ENCODE peak calls at places on chromosome 20, in five cellular contexts. One of them, this sample, is unnamed.
A peak's percentile ranks its signal among the peaks of the same experiment; 100 is the strongest.

GRCh38 chr20:23278172-23278571 is 72.4 kb upstream of the NXT1 start:
- DNase-seq in tibial nerve: no peak
- DNase-seq in AG09309: no peak
- DNase-seq in IMR-90: no peak
- DNase-seq in GM13977: no peak
- DNase-seq in this sample: no peak

GRCh38 chr20:23327617-23328333 is 22.8 kb upstream of the NXT1 start:
- DNase-seq in IMR-90: no peak
- DNase-seq in AG09309: no peak
- DNase-seq in tibial nerve: no peak
- DNase-seq in GM13977: no peak
- DNase-seq in this sample: no peak

GRCh38 chr20:58542411-58543095 is 27.4 kb upstream of the APCDD1L start:
- DNase-seq in AG09309: no peak
- DNase-seq in IMR-90: peak; percentile 36
- DNase-seq in GM13977: no peak
- DNase-seq in tibial nerve: no peak
- DNase-seq in this sample: peak; percentile 28

GRCh38 chr20:15047100-15047499 is 709.7 kb upstream of the FLRT3 start:
- DNase-seq in AG09309: no peak
- DNase-seq in GM13977: no peak
- DNase-seq in tibial nerve: no peak
- DNase-seq in IMR-90: no peak
- DNase-seq in this sample: no peak

GRCh38 chr20:62938105-62938888 is at the start of gene GID8:
- DNase-seq in AG09309: no peak
- DNase-seq in IMR-90: peak; percentile 33
- DNase-seq in tibial nerve: no peak
- DNase-seq in GM13977: peak; percentile 77
- DNase-seq in this sample: no peak

GRCh38 chr20:54456423-54456822 is 19.0 kb upstream of the DOK5 start:
- DNase-seq in tibial nerve: no peak
- DNase-seq in AG09309: no peak
- DNase-seq in IMR-90: no peak
- DNase-seq in GM13977: no peak
- DNase-seq in this sample: no peak

GRCh38 chr20:47027042-47027441 is 132.4 kb downstream of the EYA2 start:
- DNase-seq in AG09309: no peak
- DNase-seq in tibial nerve: no peak
- DNase-seq in IMR-90: no peak
- DNase-seq in GM13977: no peak
- DNase-seq in this sample: no peak

GRCh38 chr20:22836877-22837276 is 198.2 kb upstream of the SSTR4 start:
- DNase-seq in GM13977: no peak
- DNase-seq in tibial nerve: no peak
- DNase-seq in IMR-90: no peak
- DNase-seq in AG09309: no peak
- DNase-seq in this sample: no peak

GRCh38 chr20:52948491-52948890 is 23.7 kb upstream of the TSHZ2 start:
- DNase-seq in GM13977: no peak
- DNase-seq in tibial nerve: no peak
- DNase-seq in IMR-90: no peak
- DNase-seq in AG09309: no peak
- DNase-seq in this sample: no peak

GRCh38 chr20:54292186-54292585 is 84.3 kb downstream of the PFDN4 start:
- DNase-seq in GM13977: no peak
- DNase-seq in tibial nerve: no peak
- DNase-seq in AG09309: no peak
- DNase-seq in IMR-90: peak; percentile 25
- DNase-seq in this sample: no peak

GRCh38 chr20:51531141-51531710 is 11.3 kb downstream of the NFATC2 start:
- DNase-seq in tibial nerve: no peak
- DNase-seq in IMR-90: peak; percentile 36
- DNase-seq in GM13977: peak; percentile 75
- DNase-seq in AG09309: no peak
- DNase-seq in this sample: no peak

GRCh38 chr20:38685853-38686473 is 38.3 kb upstream of the SLC32A1 start:
- DNase-seq in GM13977: peak; percentile 44
- DNase-seq in tibial nerve: peak; percentile 12
- DNase-seq in AG09309: no peak
- DNase-seq in IMR-90: peak; percentile 44
- DNase-seq in this sample: no peak

GRCh38 chr20:32231847-32232246 is 24.2 kb downstream of the POFUT1 start:
- DNase-seq in AG09309: no peak
- DNase-seq in GM13977: peak; percentile 48
- DNase-seq in tibial nerve: no peak
- DNase-seq in IMR-90: peak; percentile 61
- DNase-seq in this sample: no peak

GRCh38 chr20:35563834-35564233 is 22.0 kb downstream of the ERGIC3 start:
- DNase-seq in GM13977: no peak
- DNase-seq in AG09309: no peak
- DNase-seq in IMR-90: no peak
- DNase-seq in tibial nerve: no peak
- DNase-seq in this sample: no peak

GRCh38 chr20:5973172-5973571 is 22.7 kb downstream of the MCM8 start:
- DNase-seq in GM13977: no peak
- DNase-seq in AG09309: no peak
- DNase-seq in tibial nerve: no peak
- DNase-seq in IMR-90: peak; percentile 68
- DNase-seq in this sample: no peak

GRCh38 chr20:32600681-32601237 is 15.6 kb upstream of the NOL4L start:
- DNase-seq in tibial nerve: no peak
- DNase-seq in AG09309: no peak
- DNase-seq in IMR-90: no peak
- DNase-seq in GM13977: no peak
- DNase-seq in this sample: no peak

GRCh38 chr20:37955511-37955910 is 52.6 kb downstream of the VSTM2L start:
- DNase-seq in tibial nerve: no peak
- DNase-seq in GM13977: no peak
- DNase-seq in AG09309: no peak
- DNase-seq in IMR-90: no peak
- DNase-seq in this sample: peak; percentile 40

GRCh38 chr20:47187450-47188195 is 168.9 kb downstream of the ZMYND8 start:
- DNase-seq in AG09309: no peak
- DNase-seq in tibial nerve: no peak
- DNase-seq in IMR-90: no peak
- DNase-seq in GM13977: no peak
- DNase-seq in this sample: no peak

GRCh38 chr20:41734506-41734945 is 116.3 kb upstream of the CHD6 start:
- DNase-seq in tibial nerve: peak; percentile 42
- DNase-seq in AG09309: no peak
- DNase-seq in GM13977: peak; percentile 56
- DNase-seq in IMR-90: peak; percentile 22
- DNase-seq in this sample: peak; percentile 59

GRCh38 chr20:49381558-49382493 is 100.6 kb downstream of the KCNB1 start:
- DNase-seq in GM13977: no peak
- DNase-seq in tibial nerve: peak; percentile 79
- DNase-seq in AG09309: no peak
- DNase-seq in IMR-90: peak; percentile 10
- DNase-seq in this sample: peak; percentile 75

GRCh38 chr20:35820715-35821114 is 48.9 kb downstream of the PHF20 start:
- DNase-seq in AG09309: no peak
- DNase-seq in GM13977: no peak
- DNase-seq in tibial nerve: no peak
- DNase-seq in IMR-90: peak; percentile 52
- DNase-seq in this sample: no peak

GRCh38 chr20:48789185-48789668 is 38.6 kb downstream of the PREX1 start:
- DNase-seq in GM13977: peak; percentile 54
- DNase-seq in tibial nerve: no peak
- DNase-seq in AG09309: no peak
- DNase-seq in IMR-90: no peak
- DNase-seq in this sample: no peak

GRCh38 chr20:51447097-51447764 is 95.3 kb downstream of the NFATC2 start:
- DNase-seq in IMR-90: peak; percentile 98
- DNase-seq in tibial nerve: peak; percentile 57
- DNase-seq in AG09309: peak; percentile 84
- DNase-seq in GM13977: no peak
- DNase-seq in this sample: peak; percentile 82

GRCh38 chr20:54188132-54188835 is 14.5 kb upstream of the CYP24A1 start:
- DNase-seq in GM13977: no peak
- DNase-seq in AG09309: no peak
- DNase-seq in tibial nerve: no peak
- DNase-seq in IMR-90: no peak
- DNase-seq in this sample: no peak

GRCh38 chr20:62021794-62022419 is 43.8 kb downstream of the TAF4 start:
- DNase-seq in IMR-90: no peak
- DNase-seq in GM13977: peak; percentile 20
- DNase-seq in tibial nerve: no peak
- DNase-seq in AG09309: no peak
- DNase-seq in this sample: no peak

GRCh38 chr20:43748274-43748673 is 21.5 kb upstream of the GTSF1L start:
- DNase-seq in tibial nerve: no peak
- DNase-seq in AG09309: no peak
- DNase-seq in GM13977: no peak
- DNase-seq in IMR-90: peak; percentile 40
- DNase-seq in this sample: no peak

GRCh38 chr20:2000286-2000685 is 6.4 kb upstream of the PDYN start:
- DNase-seq in AG09309: no peak
- DNase-seq in IMR-90: no peak
- DNase-seq in GM13977: no peak
- DNase-seq in tibial nerve: no peak
- DNase-seq in this sample: no peak

GRCh38 chr20:19026121-19026878 is 186.1 kb upstream of the SLC24A3 start:
- DNase-seq in IMR-90: no peak
- DNase-seq in tibial nerve: no peak
- DNase-seq in GM13977: peak; percentile 58
- DNase-seq in AG09309: no peak
- DNase-seq in this sample: no peak

GRCh38 chr20:50308166-50308512 is 117.5 kb downstream of the CEBPB start:
- DNase-seq in IMR-90: no peak
- DNase-seq in AG09309: no peak
- DNase-seq in tibial nerve: no peak
- DNase-seq in GM13977: no peak
- DNase-seq in this sample: no peak

GRCh38 chr20:51583073-51583472 is 40.6 kb upstream of the NFATC2 start:
- DNase-seq in tibial nerve: no peak
- DNase-seq in IMR-90: no peak
- DNase-seq in GM13977: no peak
- DNase-seq in AG09309: no peak
- DNase-seq in this sample: no peak

GRCh38 chr20:46240065-46240464 is 68.2 kb downstream of the CDH22 start:
- DNase-seq in GM13977: no peak
- DNase-seq in IMR-90: no peak
- DNase-seq in AG09309: no peak
- DNase-seq in tibial nerve: no peak
- DNase-seq in this sample: no peak

GRCh38 chr20:4295226-4295625 is 279.9 kb upstream of the RNF24 start:
- DNase-seq in AG09309: no peak
- DNase-seq in tibial nerve: no peak
- DNase-seq in IMR-90: no peak
- DNase-seq in GM13977: no peak
- DNase-seq in this sample: no peak

GRCh38 chr20:4289875-4290274 is 274.5 kb upstream of the RNF24 start:
- DNase-seq in AG09309: no peak
- DNase-seq in tibial nerve: no peak
- DNase-seq in IMR-90: no peak
- DNase-seq in GM13977: no peak
- DNase-seq in this sample: no peak
- TF ChIP-seq CTCF in AG09309: peak; percentile 12
- TF ChIP-seq CTCF in tibial nerve: no peak
- TF ChIP-seq CTCF in IMR-90: no peak
- TF ChIP-seq CTCF in GM13977: peak; percentile 28
- TF ChIP-seq CTCF in this sample: no peak

GRCh38 chr20:24916412-24916811 is 32.7 kb upstream of the CST7 start:
- DNase-seq in IMR-90: no peak
- DNase-seq in tibial nerve: no peak
- DNase-seq in AG09309: no peak
- DNase-seq in GM13977: no peak
- DNase-seq in this sample: no peak

GRCh38 chr20:24917056-24917455 is 32.0 kb upstream of the CST7 start:
- DNase-seq in IMR-90: no peak
- DNase-seq in tibial nerve: no peak
- DNase-seq in GM13977: no peak
- DNase-seq in AG09309: no peak
- DNase-seq in this sample: no peak

GRCh38 chr20:24917797-24918578 is 31.1 kb upstream of the CST7 start:
- DNase-seq in tibial nerve: peak; percentile 66
- DNase-seq in AG09309: peak; percentile 5
- DNase-seq in GM13977: peak; percentile 79
- DNase-seq in IMR-90: peak; percentile 58
- DNase-seq in this sample: no peak

GRCh38 chr20:24915892-24916291 is 33.2 kb upstream of the CST7 start:
- DNase-seq in tibial nerve: no peak
- DNase-seq in AG09309: no peak
- DNase-seq in GM13977: no peak
- DNase-seq in IMR-90: no peak
- DNase-seq in this sample: no peak

GRCh38 chr20:24918579-24919566 is 30.2 kb upstream of the CST7 start:
- DNase-seq in GM13977: no peak
- DNase-seq in AG09309: no peak
- DNase-seq in IMR-90: no peak
- DNase-seq in tibial nerve: no peak
- DNase-seq in this sample: no peak
- TF ChIP-seq CTCF in GM13977: no peak
- TF ChIP-seq CTCF in AG09309: no peak
- TF ChIP-seq CTCF in IMR-90: no peak
- TF ChIP-seq CTCF in tibial nerve: no peak
- TF ChIP-seq CTCF in this sample: peak; percentile 33

DNA sequence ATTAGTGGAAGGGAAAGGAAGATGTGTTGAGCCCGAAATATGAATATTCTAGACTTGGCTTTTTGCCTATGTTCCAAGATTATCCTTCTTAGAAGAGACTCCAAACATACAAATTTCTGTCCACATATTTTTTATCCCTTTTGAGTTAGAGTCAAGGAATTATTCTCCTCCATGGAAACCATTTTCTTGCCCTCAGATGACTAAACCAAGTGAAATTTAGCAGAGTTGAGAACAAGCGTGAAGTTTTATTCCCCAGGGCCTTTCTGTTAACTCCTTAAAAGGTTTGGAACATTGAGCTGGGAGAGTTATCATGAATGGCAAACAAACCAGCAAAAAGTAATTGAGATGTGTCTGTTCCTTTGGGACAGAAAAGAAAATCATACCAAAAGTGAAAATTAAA is 286.1 kb upstream of the PLCB4 start:
- DNase-seq in AG09309: no peak
- DNase-seq in GM13977: no peak
- DNase-seq in IMR-90: peak; percentile 43
- DNase-seq in tibial nerve: no peak
- DNase-seq in this sample: no peak
- TF ChIP-seq CTCF in AG09309: no peak
- TF ChIP-seq CTCF in GM13977: no peak
- TF ChIP-seq CTCF in IMR-90: no peak
- TF ChIP-seq CTCF in tibial nerve: no peak
- TF ChIP-seq CTCF in this sample: no peak

GRCh38 chr20:57335392-57335791 is 5.8 kb downstream of the SPO11 start:
- DNase-seq in tibial nerve: no peak
- DNase-seq in IMR-90: no peak
- DNase-seq in AG09309: no peak
- DNase-seq in GM13977: no peak
- DNase-seq in this sample: no peak
- TF ChIP-seq CTCF in tibial nerve: peak; percentile 36
- TF ChIP-seq CTCF in IMR-90: no peak
- TF ChIP-seq CTCF in AG09309: peak; percentile 17
- TF ChIP-seq CTCF in GM13977: peak; percentile 11
- TF ChIP-seq CTCF in this sample: peak; percentile 22

This sample was measured in right atrium auricular region.